ENCODE peak calls at places on chromosomes 1 and 21, in nine cellular contexts. I is pancreas; V is aorta; J is colonic mucosa; R is CD4-positive, alpha-beta T cell; G is IMR-90; O is right lobe of liver; P is tibial nerve; X is uterus. M is an unnamed sample.

GRCh38 chr1:204359474-204360255 is at the start of gene PLEKHA6:
- DNase-seq in G (peak; percentile 66), X (peak; percentile 66), P (no peak), J (no peak), V (peak; percentile 17), R (no peak), I (no peak), O (no peak), M (no peak)

GRCh38 chr1:233904979-233905415 is 521 bp downstream of the SLC35F3 start:
- DNase-seq in P (no peak), V (no peak), J (no peak), R (no peak), O (no peak), I (peak; percentile 63), X (peak; percentile 13), G (no peak), M (no peak)

GRCh38 chr1:93635614-93636543 is 45.8 kb downstream of the BCAR3 start:
- DNase-seq in G (no peak), R (no peak), I (no peak), X (no peak), V (no peak), P (no peak), O (no peak), J (no peak), M (no peak)

GRCh38 chr1:41895552-41895951 is 23.2 kb downstream of the HIVEP3 start:
- DNase-seq in J (no peak), X (no peak), O (no peak), V (no peak), G (no peak), I (no peak), R (no peak), P (no peak), M (no peak)

GRCh38 chr1:194175251-194175650 is 988.8 kb upstream of the B3GALT2 start:
- DNase-seq in X (no peak), I (no peak), J (no peak), V (no peak), G (no peak), O (no peak), P (no peak), R (no peak), M (peak; percentile 46)

GRCh38 chr1:35563166-35563565 is 5.6 kb downstream of the NCDN start:
- DNase-seq in R (no peak), V (peak; percentile 69), O (no peak), G (no peak), I (no peak), X (no peak), P (no peak), J (no peak), M (no peak)

GRCh38 chr1:119806489-119806888 is 4.8 kb downstream of the REG4 start:
- DNase-seq in G (no peak), O (peak; percentile 67), P (no peak), I (no peak), X (no peak), V (no peak), R (no peak), J (no peak), M (no peak)

GRCh38 chr1:211327341-211327921 is 798 bp downstream of the TRAF5 start:
- DNase-seq in V (no peak), P (no peak), I (peak; percentile 77), X (peak; percentile 31), R (peak; percentile 33), O (no peak), G (peak; percentile 71), J (peak; percentile 58), M (peak; percentile 39)

GRCh38 chr1:234658143-234658542 is 48.2 kb upstream of the IRF2BP2 start:
- DNase-seq in X (no peak), O (peak; percentile 80), P (no peak), J (peak; percentile 45), G (peak; percentile 73), V (no peak), R (no peak), I (peak; percentile 78), M (peak; percentile 98)

GRCh38 chr1:55212349-55213028 is 2.7 kb downstream of the USP24 start:
- DNase-seq in V (no peak), J (peak; percentile 23), I (no peak), X (no peak), G (no peak), O (no peak), R (no peak), P (no peak), M (peak; percentile 49)

GRCh38 chr1:27221098-27221497 is 13.3 kb upstream of the WDTC1 start:
- DNase-seq in P (no peak), J (no peak), V (no peak), I (no peak), G (no peak), X (no peak), R (no peak), O (no peak), M (no peak)

GRCh38 chr1:167057297-167057688 is 32.9 kb downstream of the GPA33 start:
- DNase-seq in O (no peak), G (peak; percentile 9), J (no peak), X (no peak), I (no peak), R (no peak), V (no peak), P (no peak), M (no peak)

DNA sequence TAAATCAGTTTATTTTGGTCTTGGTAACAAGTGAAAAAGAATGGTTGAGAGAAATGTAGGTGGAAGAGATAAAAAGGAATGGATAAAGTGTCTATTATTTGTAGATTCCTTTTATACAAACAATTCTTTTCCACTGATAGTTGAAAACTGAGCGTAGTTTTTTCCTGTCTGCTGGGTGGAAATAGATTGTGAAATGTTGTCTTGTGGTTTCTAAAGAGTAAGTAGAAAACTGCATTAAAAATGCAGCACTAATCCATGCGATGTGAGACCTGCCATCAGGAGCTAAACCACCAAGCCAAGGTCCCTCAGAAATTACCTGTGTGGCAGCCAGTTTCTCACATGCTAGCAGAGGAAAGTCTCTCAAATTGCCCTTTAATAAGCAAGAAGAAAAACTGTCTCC is 103.2 kb upstream of the SLC44A3 start:
- DNase-seq in R (no peak), G (no peak), X (no peak), P (no peak), O (no peak), J (no peak), I (no peak), V (no peak), M (no peak)
- H3K27me3 ChIP-seq in R (no peaks in the 10 kb centered on the region), G (no peaks in the 10 kb centered on the region), X (no peaks in the 10 kb centered on the region), P (no peaks in the 10 kb centered on the region), O (no peaks in the 10 kb centered on the region), J (no peaks in the 10 kb centered on the region), I (no peaks in the 10 kb centered on the region), V (no peaks in the 10 kb centered on the region), M (no peaks in the 10 kb centered on the region)

DNA sequence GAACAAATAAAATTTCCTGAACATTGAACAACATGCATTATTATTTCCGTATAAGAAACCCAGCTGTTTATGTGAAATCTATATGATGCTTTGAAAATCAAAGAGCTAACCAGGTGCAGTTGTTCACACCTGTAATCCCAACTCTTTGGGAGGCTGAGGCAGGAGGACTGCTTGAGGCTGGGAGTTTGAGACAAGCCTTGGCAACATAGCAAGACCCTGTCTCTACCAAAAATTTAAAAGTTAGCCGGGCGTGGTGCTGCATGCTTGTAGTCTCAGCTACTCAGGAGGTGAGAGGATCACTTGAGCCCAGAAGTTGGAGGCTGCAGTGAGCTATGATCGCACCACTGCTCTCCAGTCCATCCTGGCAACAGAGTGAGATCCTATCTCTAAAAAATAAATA is 4.8 kb upstream of the ZNF281 start:
- DNase-seq in R (no peak), X (no peak), I (no peak), O (no peak), G (no peak), P (no peak), V (no peak), J (no peak), M (no peak)
- H3K27ac ChIP-seq in R (no peak overlapping the region), X (no peak overlapping the region), I (no peak overlapping the region), O (no peak overlapping the region), G (peak overlapping the region; percentile 51), P (no peak overlapping the region), V (no peak overlapping the region), J (no peak overlapping the region), M (peak overlapping the region; percentile 85)

GRCh38 chr1:11617314-11617713 is 36.9 kb downstream of the FBXO2 start:
- DNase-seq in X (no peak), R (no peak), O (no peak), P (no peak), I (no peak), J (no peak), G (no peak), V (no peak), M (no peak)

GRCh38 chr1:11616766-11617165 is 37.5 kb downstream of the FBXO2 start:
- DNase-seq in X (no peak), R (no peak), V (no peak), J (no peak), P (no peak), G (no peak), I (no peak), O (no peak), M (no peak)

GRCh38 chr1:11613347-11613746 is 40.9 kb downstream of the FBXO2 start:
- DNase-seq in V (no peak), R (no peak), G (no peak), J (no peak), P (no peak), I (no peak), O (no peak), X (no peak), M (no peak)

GRCh38 chr1:11617741-11618140 is 36.5 kb downstream of the FBXO2 start:
- DNase-seq in G (no peak), V (no peak), I (no peak), J (no peak), X (no peak), P (no peak), O (no peak), R (no peak), M (no peak)

GRCh38 chr1:11615109-11615508 is 39.1 kb downstream of the FBXO2 start:
- DNase-seq in G (no peak), V (no peak), R (no peak), O (no peak), X (no peak), I (no peak), P (no peak), J (no peak), M (no peak)
- H3K27me3 ChIP-seq in G (peaks cover 12% of the 10 kb centered on the region), V (no peaks in the 10 kb centered on the region), R (peaks cover 3% of the 10 kb centered on the region), O (no peaks in the 10 kb centered on the region), X (no peaks in the 10 kb centered on the region), I (no peaks in the 10 kb centered on the region), P (no peaks in the 10 kb centered on the region), J (no peaks in the 10 kb centered on the region), M (no peaks in the 10 kb centered on the region)

GRCh38 chr21:45454081-45454923 is 49.3 kb downstream of the COL18A1 start:
- DNase-seq in P (no peak), O (peak; percentile 96), I (no peak), X (no peak), J (no peak), G (no peak), V (peak; percentile 55), R (no peak), M (peak; percentile 34)

GRCh38 chr21:45453308-45453950 is 48.5 kb downstream of the COL18A1 start:
- DNase-seq in X (no peak), I (no peak), V (peak; percentile 67), R (no peak), O (peak; percentile 46), J (no peak), P (no peak), G (no peak), M (no peak)

GRCh38 chr21:45456014-45456835 is 51.3 kb downstream of the COL18A1 start:
- DNase-seq in I (no peak), P (no peak), V (peak; percentile 80), G (no peak), X (no peak), R (no peak), J (no peak), O (peak; percentile 63), M (no peak)

GRCh38 chr21:45455321-45456013 is 50.5 kb downstream of the COL18A1 start:
- DNase-seq in R (no peak), X (no peak), I (no peak), O (peak; percentile 95), J (no peak), G (peak; percentile 22), V (peak; percentile 85), P (no peak), M (no peak)

GRCh38 chr21:45454924-45455315 is 50.0 kb downstream of the COL18A1 start:
- DNase-seq in R (no peak), V (peak; percentile 78), P (no peak), I (no peak), J (no peak), G (no peak), O (no peak), X (no peak), M (no peak)
- H3K27ac ChIP-seq in R (no peak overlapping the region), V (peak overlapping the region; percentile 32), P (no peak overlapping the region), I (peak overlapping the region; percentile 38), J (no peak overlapping the region), G (peak overlapping the region; percentile 2), O (peak overlapping the region; percentile 78), X (no peak overlapping the region), M (no peak overlapping the region)